ENCODE peak calls at places on chromosomes 1 and 21, in four cellular contexts. One of them, this sample, is unnamed.

GRCh38 chr1:201084171-201084766 is 28.0 kb downstream of the CACNA1S start:
- DNase-seq in HepG2: no peak
- DNase-seq in K562: no peak
- DNase-seq in WTC11: no peak
- DNase-seq in this sample: no peak

GRCh38 chr1:53685272-53686051 is 53.5 kb downstream of the GLIS1 start:
- DNase-seq in HepG2: peak; percentile 32
- DNase-seq in K562: no peak
- DNase-seq in WTC11: no peak
- DNase-seq in this sample: no peak

GRCh38 chr1:198699167-198700015 is 60.6 kb downstream of the PTPRC start:
- DNase-seq in HepG2: peak; percentile 30
- DNase-seq in K562: peak; percentile 20
- DNase-seq in WTC11: peak; percentile 79
- DNase-seq in this sample: peak; percentile 38

GRCh38 chr1:21129407-21129806 is 47.3 kb downstream of the EIF4G3 start:
- DNase-seq in HepG2: no peak
- DNase-seq in K562: no peak
- DNase-seq in WTC11: no peak
- DNase-seq in this sample: no peak

GRCh38 chr1:196324345-196324744 is 283.9 kb downstream of the KCNT2 start:
- DNase-seq in HepG2: no peak
- DNase-seq in K562: no peak
- DNase-seq in WTC11: no peak
- DNase-seq in this sample: no peak

GRCh38 chr1:203996126-203996525 is 76.8 kb upstream of the SOX13 start:
- DNase-seq in HepG2: peak; percentile 59
- DNase-seq in K562: no peak
- DNase-seq in WTC11: peak; percentile 73
- DNase-seq in this sample: no peak

GRCh38 chr1:34131396-34132160 is 33.5 kb downstream of the CSMD2 start:
- DNase-seq in HepG2: no peak
- DNase-seq in K562: no peak
- DNase-seq in WTC11: no peak
- DNase-seq in this sample: no peak

GRCh38 chr1:39509360-39510009 is 18.0 kb downstream of the BMP8A start:
- DNase-seq in HepG2: no peak
- DNase-seq in K562: no peak
- DNase-seq in WTC11: no peak
- DNase-seq in this sample: no peak

GRCh38 chr1:18540136-18540765 is 59.5 kb downstream of the KLHDC7A start:
- DNase-seq in HepG2: no peak
- DNase-seq in K562: no peak
- DNase-seq in WTC11: no peak
- DNase-seq in this sample: no peak

GRCh38 chr1:70963374-70963773 is 84.2 kb downstream of the PTGER3 start:
- DNase-seq in HepG2: no peak
- DNase-seq in K562: no peak
- DNase-seq in WTC11: peak; percentile 21
- DNase-seq in this sample: no peak

GRCh38 chr1:178057863-178058576 is 35.9 kb upstream of the RASAL2 start:
- DNase-seq in HepG2: no peak
- DNase-seq in K562: no peak
- DNase-seq in WTC11: no peak
- DNase-seq in this sample: no peak

GRCh38 chr1:207807395-207808321 is 55.8 kb downstream of the CD46 start:
- DNase-seq in HepG2: no peak
- DNase-seq in K562: peak; percentile 41
- DNase-seq in WTC11: no peak
- DNase-seq in this sample: no peak

GRCh38 chr1:93630168-93630567 is 51.5 kb downstream of the BCAR3 start:
- DNase-seq in HepG2: no peak
- DNase-seq in K562: no peak
- DNase-seq in WTC11: no peak
- DNase-seq in this sample: no peak

GRCh38 chr1:93625582-93626327 is 55.9 kb downstream of the BCAR3 start:
- DNase-seq in HepG2: no peak
- DNase-seq in K562: no peak
- DNase-seq in WTC11: no peak
- DNase-seq in this sample: no peak

GRCh38 chr1:93631626-93632365 is 49.8 kb downstream of the BCAR3 start:
- DNase-seq in HepG2: peak; percentile 52
- DNase-seq in K562: peak; percentile 15
- DNase-seq in WTC11: no peak
- DNase-seq in this sample: peak; percentile 48

GRCh38 chr1:93628682-93629081 is 53.0 kb downstream of the BCAR3 start:
- DNase-seq in HepG2: no peak
- DNase-seq in K562: no peak
- DNase-seq in WTC11: no peak
- DNase-seq in this sample: no peak

DNA sequence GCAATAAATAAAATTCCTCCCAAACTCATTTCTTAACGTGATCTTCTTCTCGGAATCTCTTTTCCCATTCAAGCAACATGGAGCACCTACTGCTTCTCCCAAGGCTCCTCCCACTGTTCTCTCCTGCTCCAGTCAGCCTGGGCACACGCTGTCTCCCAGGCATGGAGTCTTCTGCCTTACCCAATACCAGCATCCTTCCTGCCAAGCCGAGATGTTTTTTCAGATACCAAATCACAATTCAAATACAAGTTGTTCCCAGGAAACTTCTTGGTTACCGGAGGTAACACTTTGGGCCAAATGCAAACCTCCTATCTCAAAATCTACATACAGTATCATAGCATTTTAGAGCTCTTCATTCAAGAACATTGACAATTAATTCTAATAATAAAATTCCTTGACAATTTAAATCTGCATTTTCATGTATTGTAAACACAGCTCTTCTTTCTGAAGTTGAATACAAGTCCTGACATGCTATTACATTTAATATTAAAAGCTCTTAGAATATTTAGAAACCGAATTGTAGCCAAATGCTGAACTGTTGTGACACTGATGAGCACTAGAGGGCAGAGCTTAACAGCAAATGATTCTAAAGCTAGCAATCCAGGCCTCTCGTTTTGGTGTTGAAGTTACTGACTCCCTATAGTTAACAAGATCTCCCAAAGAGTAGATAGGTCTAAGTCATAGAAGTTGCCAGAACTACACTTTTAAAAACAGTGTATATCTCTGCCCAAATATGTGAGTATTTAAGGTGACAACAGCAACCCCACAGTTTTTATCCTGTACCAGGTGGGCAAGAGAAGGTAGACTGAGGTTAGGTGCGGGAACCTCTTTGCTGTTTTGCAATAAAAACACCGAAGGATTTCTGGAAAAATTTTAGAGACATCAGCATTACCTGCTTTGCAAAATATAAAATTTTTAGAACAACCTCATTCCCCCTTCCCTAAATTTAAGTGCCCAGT is 52.3 kb downstream of the BCAR3 start:
- DNase-seq in HepG2: peak; percentile 65
- DNase-seq in K562: peak; percentile 48
- DNase-seq in WTC11: no peak
- DNase-seq in this sample: peak; percentile 70
- TF ChIP-seq HMGXB4 in HepG2: no peak
- TF ChIP-seq HMGXB4 in K562: no peak
- TF ChIP-seq HMGXB4 in WTC11: no peak
- TF ChIP-seq HMGXB4 in this sample: no peak

DNA sequence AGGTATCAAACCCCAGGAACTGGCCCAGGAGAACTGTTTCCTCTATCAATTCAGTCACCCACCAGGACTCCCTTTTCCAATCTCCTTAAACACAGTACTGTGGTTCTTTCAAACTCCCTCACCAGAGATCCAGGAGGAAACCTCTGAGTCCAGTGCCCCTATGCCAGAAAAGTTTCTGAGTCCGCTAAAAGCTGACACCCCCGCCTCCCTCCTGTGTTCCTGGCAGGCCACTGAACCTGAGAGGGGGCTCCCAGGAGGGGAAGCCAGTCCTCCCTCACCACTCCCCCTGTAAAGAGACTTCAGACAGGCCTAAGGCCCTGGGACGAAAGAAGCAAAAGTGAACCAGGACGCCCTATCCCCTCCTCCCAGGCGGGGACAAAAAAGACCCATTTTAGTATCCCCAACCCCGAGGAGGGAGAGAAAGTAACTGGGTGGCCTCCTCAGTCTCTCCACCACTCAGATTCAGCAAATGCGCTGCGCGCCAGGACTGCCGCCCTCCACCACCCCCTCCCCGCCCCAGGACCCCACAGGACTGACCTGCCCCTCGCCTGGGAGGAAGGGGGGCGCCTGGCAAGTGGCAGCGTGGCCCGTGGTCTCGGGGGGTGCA is 624 bp downstream of the SLC41A1 start:
- DNase-seq in HepG2: no peak
- DNase-seq in K562: peak; percentile 56
- DNase-seq in WTC11: peak; percentile 43
- DNase-seq in this sample: peak; percentile 40
- TF ChIP-seq HMGXB4 in HepG2: no peak
- TF ChIP-seq HMGXB4 in K562: no peak
- TF ChIP-seq HMGXB4 in WTC11: no peak
- TF ChIP-seq HMGXB4 in this sample: no peak

GRCh38 chr1:25800538-25801377 is 765 bp downstream of the SELENON start:
- DNase-seq in HepG2: no peak
- DNase-seq in K562: no peak
- DNase-seq in WTC11: no peak
- DNase-seq in this sample: no peak
- TF ChIP-seq HMGXB4 in HepG2: no peak
- TF ChIP-seq HMGXB4 in K562: no peak
- TF ChIP-seq HMGXB4 in WTC11: no peak
- TF ChIP-seq HMGXB4 in this sample: no peak

GRCh38 chr1:1216770-1217620 is 3.0 kb upstream of the TNFRSF4 start:
- DNase-seq in HepG2: no peak
- DNase-seq in K562: peak; percentile 37
- DNase-seq in WTC11: no peak
- DNase-seq in this sample: no peak
- TF ChIP-seq HMGXB4 in HepG2: no peak
- TF ChIP-seq HMGXB4 in K562: no peak
- TF ChIP-seq HMGXB4 in WTC11: no peak
- TF ChIP-seq HMGXB4 in this sample: no peak

GRCh38 chr1:193013005-193013404 is 46.2 kb downstream of the UCHL5 start:
- DNase-seq in HepG2: no peak
- DNase-seq in K562: no peak
- DNase-seq in WTC11: no peak
- DNase-seq in this sample: no peak
- TF ChIP-seq HMGXB4 in HepG2: no peak
- TF ChIP-seq HMGXB4 in K562: no peak
- TF ChIP-seq HMGXB4 in WTC11: no peak
- TF ChIP-seq HMGXB4 in this sample: no peak

GRCh38 chr21:44759628-44760285 is 41.9 kb downstream of the UBE2G2 start:
- DNase-seq in HepG2: no peak
- DNase-seq in K562: no peak
- DNase-seq in WTC11: no peak
- DNase-seq in this sample: no peak

GRCh38 chr21:44761011-44761729 is 40.5 kb downstream of the UBE2G2 start:
- DNase-seq in HepG2: peak; percentile 44
- DNase-seq in K562: peak; percentile 76
- DNase-seq in WTC11: peak; percentile 75
- DNase-seq in this sample: peak; percentile 25

GRCh38 chr21:44758781-44759627 is 42.6 kb downstream of the UBE2G2 start:
- DNase-seq in HepG2: no peak
- DNase-seq in K562: no peak
- DNase-seq in WTC11: no peak
- DNase-seq in this sample: no peak

GRCh38 chr21:44761747-44762208 is 39.8 kb downstream of the UBE2G2 start:
- DNase-seq in HepG2: no peak
- DNase-seq in K562: no peak
- DNase-seq in WTC11: no peak
- DNase-seq in this sample: no peak

GRCh38 chr21:44760376-44760775 is 41.2 kb downstream of the UBE2G2 start:
- DNase-seq in HepG2: no peak
- DNase-seq in K562: no peak
- DNase-seq in WTC11: no peak
- DNase-seq in this sample: no peak
- TF ChIP-seq HMGXB4 in HepG2: no peak
- TF ChIP-seq HMGXB4 in K562: no peak
- TF ChIP-seq HMGXB4 in WTC11: no peak
- TF ChIP-seq HMGXB4 in this sample: no peak

GRCh38 chr1:47644216-47644581 is 206.4 kb downstream of the FOXD2 start:
- DNase-seq in HepG2: no peak
- DNase-seq in K562: no peak
- DNase-seq in WTC11: no peak
- DNase-seq in this sample: no peak
- TF ChIP-seq HMGXB4 in HepG2: no peak
- TF ChIP-seq HMGXB4 in K562: no peak
- TF ChIP-seq HMGXB4 in WTC11: no peak
- TF ChIP-seq HMGXB4 in this sample: no peak

DNA sequence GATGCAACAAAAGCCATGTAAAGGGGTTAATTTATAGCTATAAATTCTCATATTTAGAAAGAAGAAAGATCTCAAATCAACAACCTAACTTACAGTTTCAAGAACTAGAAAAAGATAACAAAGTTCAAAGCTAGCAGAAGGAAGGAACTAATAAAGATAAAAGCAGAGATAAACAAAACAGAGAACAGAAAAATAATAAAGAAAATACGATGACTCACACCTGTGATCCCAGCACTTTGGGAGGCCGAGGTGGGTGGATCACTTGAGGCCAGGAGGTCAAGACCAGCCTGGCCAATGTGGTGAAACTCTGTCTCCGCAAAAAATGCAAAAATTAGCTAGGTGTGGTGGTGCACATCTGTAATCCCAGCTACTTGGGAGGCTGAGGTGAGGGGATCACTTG is 12.4 kb upstream of the TMEM183A start:
- DNase-seq in HepG2: no peak
- DNase-seq in K562: no peak
- DNase-seq in WTC11: no peak
- DNase-seq in this sample: no peak
- TF ChIP-seq HMGXB4 in HepG2: no peak
- TF ChIP-seq HMGXB4 in K562: no peak
- TF ChIP-seq HMGXB4 in WTC11: no peak
- TF ChIP-seq HMGXB4 in this sample: no peak

DNA sequence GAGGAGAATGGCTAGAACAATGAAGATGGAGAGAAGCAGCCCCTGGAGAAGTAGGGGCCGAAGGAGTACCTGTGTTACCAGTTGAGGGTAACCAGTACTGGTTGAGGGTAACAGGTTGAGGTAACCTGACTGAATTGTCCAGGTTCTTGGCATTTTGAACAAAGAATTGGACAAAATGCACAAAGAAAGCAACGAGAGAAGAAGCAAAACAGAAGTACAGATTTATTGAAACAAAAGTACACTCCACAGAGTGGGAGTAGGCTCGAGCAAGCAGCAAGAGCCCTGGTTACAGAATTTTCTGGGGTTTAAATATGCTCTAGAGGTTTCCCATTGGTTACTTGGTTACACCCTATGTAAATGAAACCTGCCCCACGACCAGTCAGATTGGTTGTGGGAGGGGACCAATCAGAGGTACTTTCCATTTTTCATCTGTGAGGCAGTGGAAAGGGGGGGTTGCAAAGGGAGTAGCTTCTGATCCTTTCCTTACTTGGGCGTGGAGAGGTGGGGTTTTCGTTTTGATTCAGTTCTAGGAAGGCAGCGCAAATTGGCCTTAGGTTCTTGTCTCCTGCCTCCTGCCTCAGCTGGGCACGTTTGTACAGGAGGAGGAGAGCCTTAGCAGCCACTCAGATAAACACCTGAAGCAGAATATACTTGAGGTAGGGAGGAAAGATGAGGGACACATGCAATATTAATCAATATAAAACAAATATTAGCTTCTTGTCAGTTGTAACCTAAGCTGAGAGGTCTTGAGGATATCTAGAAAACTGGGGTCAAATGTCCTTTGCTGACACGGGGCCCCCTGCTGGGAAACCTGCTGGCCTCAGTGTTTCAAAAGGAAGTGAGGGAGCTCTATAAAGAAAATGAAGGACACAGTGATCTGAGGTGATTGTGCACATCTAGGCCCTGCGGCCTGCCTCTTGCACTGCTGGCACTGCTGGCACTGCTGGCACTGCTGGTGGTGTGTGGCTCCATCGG is 14.3 kb upstream of the LSM10 start:
- DNase-seq in HepG2: peak; percentile 17
- DNase-seq in K562: peak; percentile 70
- DNase-seq in WTC11: no peak
- DNase-seq in this sample: no peak
- TF ChIP-seq HMGXB4 in HepG2: no peak
- TF ChIP-seq HMGXB4 in K562: no peak
- TF ChIP-seq HMGXB4 in WTC11: no peak
- TF ChIP-seq HMGXB4 in this sample: no peak

This sample was measured in A549.